ENCODE peak calls at places on chromosomes 12 and 14, in ten cellular contexts. M, P, J, T, O, K, U, D, R and S are unnamed samples.

GRCh38 chr14:50523271-50524041 is 8.9 kb downstream of the MAP4K5 start:
- DNase-seq in M (no peak), P (no peak), J (no peak), T (no peak), O (no peak), K (peak), U (no peak), D (no peak), R (no peak), S (no peak)

GRCh38 chr12:78562358-78563205 is 302.0 kb upstream of the SYT1 start:
- DNase-seq in M (no peak), P (no peak), J (peak), T (no peak), O (peak), K (no peak), U (peak), D (no peak), R (no peak), S (no peak)

GRCh38 chr12:122825773-122826724 is 9.2 kb upstream of the HIP1R start:
- DNase-seq in M (peak), P (peak), J (peak), T (no peak), O (peak), K (peak), U (no peak), D (no peak), R (no peak), S (no peak)

GRCh38 chr14:81458352-81458751 is 58.2 kb upstream of the STON2 start:
- DNase-seq in M (no peak), P (no peak), J (no peak), T (no peak), O (no peak), K (no peak), U (no peak), D (no peak), R (no peak), S (no peak)

GRCh38 chr12:75585309-75585708 is 73.9 kb upstream of the KRR1 start:
- DNase-seq in M (no peak), P (no peak), J (peak), T (no peak), O (peak), K (no peak), U (peak), D (no peak), R (no peak), S (no peak)

GRCh38 chr14:105974902-105975301 is 448.5 kb downstream of the TMEM121 start:
- DNase-seq in M (no peak), P (no peak), J (no peak), T (no peak), O (no peak), K (no peak), U (no peak), D (peak), R (no peak), S (no peak)

GRCh38 chr14:47040490-47040889 is 388.9 kb upstream of the RPL10L start:
- DNase-seq in M (peak), P (peak), J (peak), T (peak), O (no peak), K (peak), U (no peak), D (no peak), R (no peak), S (no peak)

GRCh38 chr12:104956870-104957301 is 1.2 kb downstream of the SLC41A2 start:
- DNase-seq in M (no peak), P (no peak), J (no peak), T (no peak), O (no peak), K (no peak), U (no peak), D (no peak), R (no peak), S (no peak)

GRCh38 chr14:85535316-85535715 is 5.4 kb downstream of the FLRT2 start:
- DNase-seq in M (no peak), P (no peak), J (no peak), T (no peak), O (no peak), K (no peak), U (no peak), D (no peak), R (no peak), S (no peak)

GRCh38 chr14:20435454-20436362 is at the start of gene KLHL33:
- DNase-seq in M (no peak), P (no peak), J (no peak), T (no peak), O (no peak), K (no peak), U (no peak), D (no peak), R (no peak), S (no peak)

GRCh38 chr12:122031342-122032216 is 9.9 kb downstream of the BCL7A start:
- DNase-seq in M (peak), P (peak), J (peak), T (peak), O (no peak), K (peak), U (no peak), D (peak), R (no peak), S (peak)

GRCh38 chr12:47222960-47223847 is 143.4 kb upstream of the AMIGO2 start:
- DNase-seq in M (peak), P (no peak), J (no peak), T (no peak), O (peak), K (peak), U (no peak), D (no peak), R (no peak), S (no peak)

GRCh38 chr12:116916714-116917114 is 6.0 kb downstream of the FBXW8 start:
- DNase-seq in M (peak), P (peak), J (peak), T (no peak), O (peak), K (no peak), U (peak), D (peak), R (no peak), S (no peak)

GRCh38 chr12:89649139-89649538 is 59.5 kb downstream of the ATP2B1 start:
- DNase-seq in M (no peak), P (no peak), J (no peak), T (no peak), O (no peak), K (no peak), U (no peak), D (no peak), R (no peak), S (no peak)

GRCh38 chr12:54439521-54440255 is 20.6 kb upstream of the ITGA5 start:
- DNase-seq in M (peak), P (peak), J (peak), T (no peak), O (peak), K (peak), U (peak), D (no peak), R (no peak), S (no peak)

GRCh38 chr12:65106948-65107347 is 14.2 kb downstream of the WIF1 start:
- DNase-seq in M (no peak), P (no peak), J (peak), T (no peak), O (peak), K (no peak), U (peak), D (no peak), R (no peak), S (no peak)

GRCh38 chr12:42982828-42983227 is 393.3 kb upstream of the PRICKLE1 start:
- DNase-seq in M (no peak), P (peak), J (no peak), T (no peak), O (no peak), K (no peak), U (no peak), D (no peak), R (no peak), S (no peak)

GRCh38 chr12:127485528-127485927 is 781.4 kb upstream of the TMEM132C start:
- DNase-seq in M (peak), P (no peak), J (peak), T (no peak), O (peak), K (no peak), U (peak), D (no peak), R (no peak), S (no peak)

GRCh38 chr12:124391340-124392261 is 96.7 kb downstream of the RFLNA start:
- DNase-seq in M (no peak), P (no peak), J (peak), T (no peak), O (peak), K (no peak), U (peak), D (peak), R (peak), S (no peak)

GRCh38 chr12:100404769-100405407 is 48.0 kb downstream of the SLC17A8 start:
- DNase-seq in M (peak), P (peak), J (peak), T (peak), O (peak), K (peak), U (peak), D (peak), R (no peak), S (peak)

GRCh38 chr14:70871863-70872677 is 35.2 kb upstream of the PCNX1 start:
- DNase-seq in M (no peak), P (no peak), J (no peak), T (no peak), O (no peak), K (no peak), U (no peak), D (no peak), R (no peak), S (no peak)

GRCh38 chr14:77653473-77653872 is 37.0 kb upstream of the SPTLC2 start:
- DNase-seq in M (no peak), P (no peak), J (no peak), T (no peak), O (no peak), K (peak), U (no peak), D (no peak), R (no peak), S (no peak)

GRCh38 chr14:37903561-37904191 is 304.0 kb upstream of the SSTR1 start:
- DNase-seq in M (peak), P (peak), J (peak), T (peak), O (peak), K (peak), U (peak), D (peak), R (no peak), S (no peak)

GRCh38 chr14:50501642-50502041 is 30.7 kb downstream of the MAP4K5 start:
- DNase-seq in M (no peak), P (no peak), J (peak), T (no peak), O (peak), K (no peak), U (peak), D (no peak), R (no peak), S (no peak)

GRCh38 chr12:115264605-115265004 is 580.6 kb upstream of the TBX3 start:
- DNase-seq in M (no peak), P (no peak), J (no peak), T (no peak), O (no peak), K (no peak), U (no peak), D (no peak), R (no peak), S (no peak)

GRCh38 chr14:24051162-24051788 is 534 bp upstream of the CARMIL3 start:
- DNase-seq in M (no peak), P (peak), J (no peak), T (no peak), O (no peak), K (no peak), U (no peak), D (no peak), R (no peak), S (no peak)

GRCh38 chr12:114935658-114936057 is 251.7 kb upstream of the TBX3 start:
- DNase-seq in M (no peak), P (no peak), J (peak), T (no peak), O (no peak), K (no peak), U (no peak), D (no peak), R (no peak), S (no peak)

GRCh38 chr14:23071244-23071974 is 14.1 kb upstream of the CDH24 start:
- DNase-seq in M (peak), P (peak), J (peak), T (peak), O (peak), K (peak), U (peak), D (peak), R (peak), S (peak)

GRCh38 chr12:26488339-26488738 is 293.0 kb downstream of the SSPN start:
- DNase-seq in M (no peak), P (no peak), J (no peak), T (no peak), O (no peak), K (peak), U (no peak), D (no peak), R (no peak), S (no peak)

GRCh38 chr14:70919774-70920173 is 12.5 kb downstream of the PCNX1 start:
- DNase-seq in M (no peak), P (peak), J (peak), T (no peak), O (peak), K (no peak), U (no peak), D (peak), R (no peak), S (no peak)

GRCh38 chr14:103847954-103848719 is 762 bp upstream of the PPP1R13B start:
- DNase-seq in M (peak), P (peak), J (no peak), T (peak), O (no peak), K (peak), U (no peak), D (peak), R (no peak), S (peak)

GRCh38 chr14:103848720-103849077 is 1.3 kb upstream of the PPP1R13B start:
- DNase-seq in M (no peak), P (peak), J (no peak), T (no peak), O (no peak), K (no peak), U (no peak), D (no peak), R (peak), S (no peak)

GRCh38 chr14:103846569-103847438 is 571 bp downstream of the PPP1R13B start:
- DNase-seq in M (no peak), P (peak), J (peak), T (peak), O (no peak), K (peak), U (no peak), D (no peak), R (no peak), S (peak)

GRCh38 chr14:103847439-103847953 is at the start of gene PPP1R13B:
- DNase-seq in M (peak), P (peak), J (peak), T (peak), O (peak), K (peak), U (peak), D (peak), R (peak), S (peak)

DNA sequence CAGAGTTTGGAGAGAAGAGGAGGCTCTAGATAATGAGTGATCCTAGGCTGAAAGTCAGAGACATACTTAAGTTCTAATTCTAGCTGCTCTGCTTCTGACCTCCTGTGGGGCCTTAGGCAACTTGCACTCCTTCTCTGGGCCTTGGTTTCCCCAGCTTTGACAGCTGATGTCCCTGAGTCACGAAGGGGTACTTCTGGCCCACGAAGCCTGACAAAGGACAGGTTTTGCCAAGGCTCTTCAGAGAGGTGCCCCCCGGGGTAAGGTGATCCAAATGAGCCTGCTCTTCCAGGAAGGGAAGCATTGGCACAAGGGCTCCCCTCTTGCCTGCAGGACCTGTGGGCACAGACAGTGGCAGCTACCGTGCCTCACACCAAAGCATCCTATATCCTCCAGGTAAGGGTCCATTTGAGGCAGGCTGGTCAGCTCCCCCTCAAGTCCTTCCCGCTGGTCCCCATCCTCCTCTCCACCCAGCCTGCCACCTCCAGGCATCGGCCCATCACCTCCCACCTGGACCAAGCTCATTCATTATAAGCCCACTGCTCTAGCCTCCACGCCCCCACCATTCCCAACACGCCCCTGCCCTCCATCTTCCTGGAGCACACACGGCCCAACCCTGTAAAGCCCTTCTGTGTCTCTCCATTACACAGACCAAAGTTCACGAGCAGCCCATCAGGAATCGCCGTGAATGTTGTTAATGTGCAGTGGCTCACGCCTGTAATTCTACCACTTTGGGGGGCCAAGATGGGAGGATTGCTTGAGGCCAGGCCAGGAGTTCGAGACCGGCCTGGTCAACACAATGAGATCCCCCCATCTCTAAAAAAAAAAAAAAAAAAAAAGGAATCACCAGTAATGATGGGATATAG is 2.0 kb upstream of the PPP1R13B start:
- DNase-seq in M (no peak), P (no peak), J (no peak), T (no peak), O (no peak), K (no peak), U (no peak), D (no peak), R (no peak), S (no peak)
- TF ChIP-seq CTCF in M (no peak), P (no peak), J (no peak), T (no peak), O (no peak), K (no peak), U (no peak), D (no peak), R (no peak), S (no peak)

GRCh38 chr14:103393078-103393477 is 7.9 kb downstream of the MARK3 start:
- DNase-seq in M (no peak), P (no peak), J (no peak), T (no peak), O (no peak), K (no peak), U (no peak), D (no peak), R (no peak), S (no peak)

GRCh38 chr14:103390605-103391004 is 5.4 kb downstream of the MARK3 start:
- DNase-seq in M (no peak), P (no peak), J (no peak), T (no peak), O (no peak), K (no peak), U (no peak), D (no peak), R (no peak), S (no peak)

GRCh38 chr14:103392572-103392971 is 7.4 kb downstream of the MARK3 start:
- DNase-seq in M (no peak), P (no peak), J (no peak), T (no peak), O (no peak), K (no peak), U (no peak), D (no peak), R (no peak), S (no peak)

GRCh38 chr14:103392106-103392505 is 6.9 kb downstream of the MARK3 start:
- DNase-seq in M (no peak), P (no peak), J (no peak), T (no peak), O (no peak), K (no peak), U (no peak), D (no peak), R (no peak), S (no peak)

GRCh38 chr14:103391048-103391447 is 5.8 kb downstream of the MARK3 start:
- DNase-seq in M (peak), P (peak), J (peak), T (no peak), O (peak), K (peak), U (peak), D (peak), R (no peak), S (no peak)
- TF ChIP-seq CTCF in M (peak), P (peak), J (peak), T (peak), O (peak), K (peak), U (peak), D (peak), R (peak), S (peak)

GRCh38 chr12:96091833-96092232 is 56.4 kb upstream of the LTA4H start:
- DNase-seq in M (no peak), P (no peak), J (peak), T (no peak), O (no peak), K (no peak), U (no peak), D (no peak), R (no peak), S (no peak)
- TF ChIP-seq CTCF in M (no peak), P (no peak), J (peak), T (no peak), O (peak), K (peak), U (no peak), D (no peak), R (no peak), S (no peak)

DNA sequence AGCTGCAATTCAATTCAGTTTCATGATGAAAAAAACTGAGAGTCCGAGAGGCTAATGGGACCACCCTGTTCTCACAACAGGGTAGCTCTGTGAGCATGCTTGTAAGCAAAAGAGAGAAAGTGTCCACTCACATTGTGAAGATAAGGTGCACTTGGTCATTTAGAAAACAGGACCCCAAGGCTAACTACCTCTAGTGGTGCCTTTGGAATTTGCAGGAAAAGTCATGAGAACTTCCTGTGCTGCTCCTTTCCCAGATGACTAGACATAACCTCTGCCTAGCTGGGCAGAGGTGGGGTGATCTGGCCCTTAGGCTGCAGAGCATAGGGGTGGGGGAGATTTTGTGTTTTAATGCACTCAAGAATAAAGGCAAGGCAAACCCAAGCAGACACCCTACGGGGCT is 118.9 kb downstream of the STAB2 start:
- DNase-seq in M (no peak), P (no peak), J (no peak), T (no peak), O (no peak), K (peak), U (no peak), D (no peak), R (no peak), S (no peak)
- TF ChIP-seq CTCF in M (peak), P (peak), J (peak), T (peak), O (no peak), K (peak), U (no peak), D (no peak), R (no peak), S (peak)

DNA sequence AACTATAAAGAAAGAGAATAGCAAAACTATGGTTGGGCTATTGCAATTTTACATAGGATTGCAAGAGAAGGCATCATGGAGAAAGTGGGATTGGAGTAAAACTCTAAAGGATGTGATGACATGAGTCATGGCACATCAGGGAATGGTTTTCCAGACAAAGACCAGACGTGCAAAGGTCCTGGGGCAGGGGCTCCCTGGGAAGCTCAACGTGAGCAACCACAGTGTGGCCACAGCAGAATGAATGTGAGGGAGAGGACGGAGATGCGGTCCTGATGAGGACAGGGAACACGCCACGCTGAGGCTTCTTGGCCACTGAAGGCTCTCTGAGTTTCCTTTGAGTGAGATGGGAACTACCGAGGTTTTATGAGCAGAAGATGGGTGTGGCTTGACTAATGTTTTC is 38.2 kb downstream of the FZD10 start:
- DNase-seq in M (no peak), P (no peak), J (no peak), T (no peak), O (no peak), K (no peak), U (no peak), D (no peak), R (no peak), S (no peak)
- TF ChIP-seq CTCF in M (no peak), P (no peak), J (no peak), T (no peak), O (no peak), K (no peak), U (no peak), D (no peak), R (no peak), S (no peak)

GRCh38 chr12:132687211-132688164 is at the start of the genes POLE and PXMP2:
- DNase-seq in M (peak), P (peak), J (peak), T (peak), O (peak), K (peak), U (peak), D (peak), R (peak), S (peak)
- TF ChIP-seq CTCF in M (no peak), P (no peak), J (no peak), T (no peak), O (no peak), K (no peak), U (no peak), D (no peak), R (peak), S (peak)

GRCh38 chr12:23964812-23965211 is 15.3 kb upstream of the SOX5 start:
- DNase-seq in M (no peak), P (no peak), J (no peak), T (no peak), O (no peak), K (no peak), U (no peak), D (no peak), R (no peak), S (no peak)
- TF ChIP-seq CTCF in M (no peak), P (no peak), J (no peak), T (no peak), O (no peak), K (no peak), U (no peak), D (no peak), R (no peak), S (no peak)